ENCODE peak calls at places on chromosomes 6 and 20, in nine cellular contexts. One of them, this sample, is unnamed.
A peak's percentile ranks its signal among the peaks of the same experiment; 100 is the strongest.

GRCh38 chr6:132931937-132932336 is 117.6 kb downstream of the RPS12 start:
- DNase-seq in aorta: no peak
- DNase-seq in ELR: peak; percentile 65
- DNase-seq in small intestine: no peak
- DNase-seq in effector memory CD4-positive, alpha-beta T cell: no peak
- DNase-seq in T-helper 17 cell: no peak
- DNase-seq in non-pigmented ciliary epithelial cell: peak; percentile 63
- DNase-seq in G401: no peak
- DNase-seq in ovary: no peak
- DNase-seq in this sample: peak; percentile 25

GRCh38 chr6:25253371-25253770 is 25.8 kb upstream of the CARMIL1 start:
- DNase-seq in aorta: no peak
- DNase-seq in ELR: no peak
- DNase-seq in small intestine: peak; percentile 29
- DNase-seq in effector memory CD4-positive, alpha-beta T cell: no peak
- DNase-seq in T-helper 17 cell: no peak
- DNase-seq in non-pigmented ciliary epithelial cell: no peak
- DNase-seq in G401: no peak
- DNase-seq in ovary: no peak
- DNase-seq in this sample: no peak

GRCh38 chr6:149337330-149337729 is 19.8 kb downstream of the TAB2 start:
- DNase-seq in aorta: no peak
- DNase-seq in ELR: no peak
- DNase-seq in small intestine: no peak
- DNase-seq in effector memory CD4-positive, alpha-beta T cell: no peak
- DNase-seq in T-helper 17 cell: no peak
- DNase-seq in non-pigmented ciliary epithelial cell: no peak
- DNase-seq in G401: no peak
- DNase-seq in ovary: no peak
- DNase-seq in this sample: no peak

GRCh38 chr6:111377558-111378120 is 105.4 kb downstream of the REV3L start:
- DNase-seq in aorta: no peak
- DNase-seq in ELR: peak; percentile 17
- DNase-seq in small intestine: no peak
- DNase-seq in effector memory CD4-positive, alpha-beta T cell: no peak
- DNase-seq in T-helper 17 cell: no peak
- DNase-seq in non-pigmented ciliary epithelial cell: no peak
- DNase-seq in G401: no peak
- DNase-seq in ovary: no peak
- DNase-seq in this sample: no peak

GRCh38 chr6:114404339-114404955 is 61.6 kb upstream of the HS3ST5 start:
- DNase-seq in aorta: no peak
- DNase-seq in ELR: no peak
- DNase-seq in small intestine: no peak
- DNase-seq in effector memory CD4-positive, alpha-beta T cell: no peak
- DNase-seq in T-helper 17 cell: no peak
- DNase-seq in non-pigmented ciliary epithelial cell: no peak
- DNase-seq in G401: no peak
- DNase-seq in ovary: no peak
- DNase-seq in this sample: no peak

GRCh38 chr20:8094415-8094818 is 37.6 kb upstream of the PLCB1 start:
- DNase-seq in aorta: peak; percentile 54
- DNase-seq in ELR: no peak
- DNase-seq in small intestine: no peak
- DNase-seq in effector memory CD4-positive, alpha-beta T cell: no peak
- DNase-seq in T-helper 17 cell: no peak
- DNase-seq in non-pigmented ciliary epithelial cell: no peak
- DNase-seq in G401: peak; percentile 30
- DNase-seq in ovary: peak; percentile 64
- DNase-seq in this sample: no peak

GRCh38 chr20:33362898-33363297 is 38.4 kb downstream of the CDK5RAP1 start:
- DNase-seq in aorta: no peak
- DNase-seq in ELR: peak; percentile 51
- DNase-seq in small intestine: no peak
- DNase-seq in effector memory CD4-positive, alpha-beta T cell: no peak
- DNase-seq in T-helper 17 cell: no peak
- DNase-seq in non-pigmented ciliary epithelial cell: no peak
- DNase-seq in G401: no peak
- DNase-seq in ovary: no peak
- DNase-seq in this sample: no peak

GRCh38 chr6:168345896-168346754 is 26.5 kb upstream of the DACT2 start:
- DNase-seq in aorta: no peak
- DNase-seq in ELR: no peak
- DNase-seq in small intestine: no peak
- DNase-seq in effector memory CD4-positive, alpha-beta T cell: no peak
- DNase-seq in T-helper 17 cell: no peak
- DNase-seq in non-pigmented ciliary epithelial cell: no peak
- DNase-seq in G401: no peak
- DNase-seq in ovary: no peak
- DNase-seq in this sample: no peak

GRCh38 chr6:135126034-135126433 is 55.1 kb upstream of the MYB start:
- DNase-seq in aorta: no peak
- DNase-seq in ELR: no peak
- DNase-seq in small intestine: no peak
- DNase-seq in effector memory CD4-positive, alpha-beta T cell: no peak
- DNase-seq in T-helper 17 cell: no peak
- DNase-seq in non-pigmented ciliary epithelial cell: no peak
- DNase-seq in G401: no peak
- DNase-seq in ovary: no peak
- DNase-seq in this sample: no peak

GRCh38 chr6:41698350-41698781 is 37.0 kb downstream of the TFEB start:
- DNase-seq in aorta: no peak
- DNase-seq in ELR: peak; percentile 94
- DNase-seq in small intestine: no peak
- DNase-seq in effector memory CD4-positive, alpha-beta T cell: no peak
- DNase-seq in T-helper 17 cell: no peak
- DNase-seq in non-pigmented ciliary epithelial cell: peak; percentile 95
- DNase-seq in G401: no peak
- DNase-seq in ovary: no peak
- DNase-seq in this sample: peak; percentile 62

GRCh38 chr6:103983000-103983399 is 876.7 kb downstream of the HACE1 start:
- DNase-seq in aorta: no peak
- DNase-seq in ELR: no peak
- DNase-seq in small intestine: no peak
- DNase-seq in effector memory CD4-positive, alpha-beta T cell: no peak
- DNase-seq in T-helper 17 cell: no peak
- DNase-seq in non-pigmented ciliary epithelial cell: no peak
- DNase-seq in G401: no peak
- DNase-seq in ovary: no peak
- DNase-seq in this sample: no peak

GRCh38 chr6:53031281-53031680 is 33.9 kb upstream of the FBXO9 start:
- DNase-seq in aorta: no peak
- DNase-seq in ELR: no peak
- DNase-seq in small intestine: no peak
- DNase-seq in effector memory CD4-positive, alpha-beta T cell: no peak
- DNase-seq in T-helper 17 cell: no peak
- DNase-seq in non-pigmented ciliary epithelial cell: no peak
- DNase-seq in G401: no peak
- DNase-seq in ovary: no peak
- DNase-seq in this sample: no peak

GRCh38 chr20:37380864-37381579 is 35.1 kb downstream of the SRC start:
- DNase-seq in aorta: no peak
- DNase-seq in ELR: no peak
- DNase-seq in small intestine: no peak
- DNase-seq in effector memory CD4-positive, alpha-beta T cell: no peak
- DNase-seq in T-helper 17 cell: no peak
- DNase-seq in non-pigmented ciliary epithelial cell: no peak
- DNase-seq in G401: no peak
- DNase-seq in ovary: no peak
- DNase-seq in this sample: no peak

GRCh38 chr6:142118926-142119325 is 13.8 kb upstream of the GJE1 start:
- DNase-seq in aorta: no peak
- DNase-seq in ELR: peak; percentile 47
- DNase-seq in small intestine: no peak
- DNase-seq in effector memory CD4-positive, alpha-beta T cell: no peak
- DNase-seq in T-helper 17 cell: no peak
- DNase-seq in non-pigmented ciliary epithelial cell: no peak
- DNase-seq in G401: no peak
- DNase-seq in ovary: no peak
- DNase-seq in this sample: peak; percentile 3

GRCh38 chr20:24100370-24101011 is 111.9 kb upstream of the GGTLC1 start:
- DNase-seq in aorta: no peak
- DNase-seq in ELR: peak; percentile 60
- DNase-seq in small intestine: peak; percentile 40
- DNase-seq in effector memory CD4-positive, alpha-beta T cell: peak; percentile 34
- DNase-seq in T-helper 17 cell: no peak
- DNase-seq in non-pigmented ciliary epithelial cell: no peak
- DNase-seq in G401: peak; percentile 29
- DNase-seq in ovary: no peak
- DNase-seq in this sample: peak; percentile 20

GRCh38 chr20:43383026-43383795 is 74.5 kb upstream of the SRSF6 start:
- DNase-seq in aorta: no peak
- DNase-seq in ELR: no peak
- DNase-seq in small intestine: no peak
- DNase-seq in effector memory CD4-positive, alpha-beta T cell: no peak
- DNase-seq in T-helper 17 cell: no peak
- DNase-seq in non-pigmented ciliary epithelial cell: no peak
- DNase-seq in G401: no peak
- DNase-seq in ovary: no peak
- DNase-seq in this sample: no peak

GRCh38 chr6:107511410-107512070 is 21.6 kb downstream of the SOBP start:
- DNase-seq in aorta: peak; percentile 63
- DNase-seq in ELR: no peak
- DNase-seq in small intestine: no peak
- DNase-seq in effector memory CD4-positive, alpha-beta T cell: no peak
- DNase-seq in T-helper 17 cell: no peak
- DNase-seq in non-pigmented ciliary epithelial cell: no peak
- DNase-seq in G401: no peak
- DNase-seq in ovary: no peak
- DNase-seq in this sample: no peak

GRCh38 chr20:4160761-4161305 is 145.5 kb upstream of the RNF24 start:
- DNase-seq in aorta: peak; percentile 86
- DNase-seq in ELR: peak; percentile 7
- DNase-seq in small intestine: no peak
- DNase-seq in effector memory CD4-positive, alpha-beta T cell: no peak
- DNase-seq in T-helper 17 cell: no peak
- DNase-seq in non-pigmented ciliary epithelial cell: no peak
- DNase-seq in G401: peak; percentile 25
- DNase-seq in ovary: no peak
- DNase-seq in this sample: no peak

GRCh38 chr6:55652429-55652828 is 73.4 kb upstream of the HMGCLL1 start:
- DNase-seq in aorta: no peak
- DNase-seq in ELR: no peak
- DNase-seq in small intestine: no peak
- DNase-seq in effector memory CD4-positive, alpha-beta T cell: no peak
- DNase-seq in T-helper 17 cell: no peak
- DNase-seq in non-pigmented ciliary epithelial cell: no peak
- DNase-seq in G401: no peak
- DNase-seq in ovary: no peak
- DNase-seq in this sample: no peak

GRCh38 chr6:42104095-42104806 is 38.2 kb downstream of the C6orf132 start:
- DNase-seq in aorta: peak; percentile 75
- DNase-seq in ELR: no peak
- DNase-seq in small intestine: no peak
- DNase-seq in effector memory CD4-positive, alpha-beta T cell: peak; percentile 39
- DNase-seq in T-helper 17 cell: peak; percentile 50
- DNase-seq in non-pigmented ciliary epithelial cell: no peak
- DNase-seq in G401: peak; percentile 14
- DNase-seq in ovary: peak; percentile 56
- DNase-seq in this sample: peak; percentile 56

GRCh38 chr6:42120895-42121865 is 21.2 kb downstream of the C6orf132 start:
- DNase-seq in aorta: no peak
- DNase-seq in ELR: peak; percentile 27
- DNase-seq in small intestine: peak; percentile 69
- DNase-seq in effector memory CD4-positive, alpha-beta T cell: no peak
- DNase-seq in T-helper 17 cell: no peak
- DNase-seq in non-pigmented ciliary epithelial cell: no peak
- DNase-seq in G401: no peak
- DNase-seq in ovary: no peak
- DNase-seq in this sample: no peak

This sample was measured in AG08396.